ENCODE peak calls at places on chromosomes 13 and 19, in four cellular contexts. Z is K562, K is endodermal cell, Y is cardiac muscle cell. R is an unnamed sample. For H3K4me1, the result is how much of the 10 kb centered on the place peaks cover.

GRCh38 chr19:41327499-41328156 is 17.7 kb downstream of the CCDC97 start:
- DNase-seq in Y (no peak), K (peak), Z (no peak), R (peak)

GRCh38 chr19:55691561-55692481 is 16.8 kb downstream of the EPN1 start:
- DNase-seq in Z (no peak), Y (no peak), K (no peak), R (no peak)

GRCh38 chr19:7672522-7672921 is 3.7 kb downstream of the RETN start:
- DNase-seq in Z (no peak), Y (no peak), K (no peak), R (no peak)

GRCh38 chr19:5048091-5048726 is 79.3 kb downstream of the KDM4B start:
- DNase-seq in Y (peak), Z (peak), K (peak), R (peak)

GRCh38 chr19:10318807-10319426 is 3.1 kb upstream of the FDX2 start:
- DNase-seq in Y (no peak), K (no peak), Z (no peak), R (no peak)

GRCh38 chr19:45187421-45188100 is 9.0 kb downstream of the BLOC1S3 start:
- DNase-seq in Z (peak), K (peak), Y (peak), R (no peak)

GRCh38 chr13:23547000-23547590 is 23.1 kb upstream of the TNFRSF19 start:
- DNase-seq in Y (no peak), K (peak), Z (no peak), R (no peak)

GRCh38 chr13:26342898-26343297 is 89.0 kb downstream of the CDK8 start:
- DNase-seq in Y (no peak), Z (no peak), K (no peak), R (no peak)

GRCh38 chr13:39347926-39348901 is 254.8 kb downstream of the LHFPL6 start:
- DNase-seq in Y (peak), Z (no peak), K (peak), R (no peak)

GRCh38 chr13:75353786-75354193 is 128.2 kb downstream of the TBC1D4 start:
- DNase-seq in Z (no peak), Y (no peak), K (no peak), R (no peak)

GRCh38 chr13:75347925-75348324 is 134.0 kb downstream of the TBC1D4 start:
- DNase-seq in Z (no peak), Y (no peak), K (no peak), R (no peak)

GRCh38 chr13:75355609-75356008 is 126.4 kb downstream of the TBC1D4 start:
- DNase-seq in Y (no peak), K (no peak), Z (no peak), R (no peak)

GRCh38 chr13:75356426-75356825 is 125.5 kb downstream of the TBC1D4 start:
- DNase-seq in K (no peak), Y (no peak), Z (no peak), R (no peak)

DNA sequence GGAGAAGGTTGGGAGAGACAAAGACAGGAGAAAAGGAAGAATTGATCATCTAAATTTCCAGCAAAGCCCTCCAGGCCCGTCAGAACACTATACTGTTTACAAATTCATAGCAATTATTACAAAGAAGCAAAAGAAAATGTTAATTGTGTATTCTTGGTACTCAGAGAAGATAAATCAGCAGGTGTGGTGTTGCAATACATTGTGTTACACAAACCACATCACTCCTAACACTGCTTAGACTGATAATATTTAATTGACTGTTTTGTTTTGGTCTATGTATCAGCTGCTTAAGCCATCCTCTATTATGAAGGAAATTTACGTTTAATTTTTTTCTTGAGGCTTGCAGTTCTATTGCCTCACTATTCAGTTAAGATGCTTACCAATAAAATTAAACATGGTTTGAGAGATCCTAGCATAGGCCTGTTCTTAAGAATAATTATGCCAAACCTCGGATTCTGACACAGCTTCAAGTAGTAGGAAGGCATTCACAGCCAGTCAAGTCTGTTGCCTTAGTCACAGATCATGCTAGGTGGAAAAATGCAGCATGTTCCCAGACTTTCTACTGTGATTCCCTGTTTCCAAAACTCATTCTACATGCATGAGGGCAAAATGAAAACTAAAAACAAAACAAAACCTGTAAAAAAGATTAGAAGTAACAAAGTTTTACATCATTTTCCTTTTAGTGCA is 129.2 kb downstream of the TBC1D4 start:
- DNase-seq in K (no peak), Y (no peak), Z (no peak), R (no peak)
- H3K4me1 ChIP-seq in K (under half), Y (under half), Z (under half), R (under half)

GRCh38 chr19:28882818-28883217 is 330.1 kb downstream of the UQCRFS1 start:
- DNase-seq in Y (no peak), K (peak), Z (no peak), R (no peak)
- H3K4me1 ChIP-seq in Y (under half), K (under half), Z (under half), R (under half)

GRCh38 chr19:50712833-50713232 is 6.8 kb downstream of the SHANK1 start:
- DNase-seq in K (no peak), Z (no peak), Y (no peak), R (no peak)
- H3K4me1 ChIP-seq in K (under half), Z (under half), Y (under half), R (under half)

DNA sequence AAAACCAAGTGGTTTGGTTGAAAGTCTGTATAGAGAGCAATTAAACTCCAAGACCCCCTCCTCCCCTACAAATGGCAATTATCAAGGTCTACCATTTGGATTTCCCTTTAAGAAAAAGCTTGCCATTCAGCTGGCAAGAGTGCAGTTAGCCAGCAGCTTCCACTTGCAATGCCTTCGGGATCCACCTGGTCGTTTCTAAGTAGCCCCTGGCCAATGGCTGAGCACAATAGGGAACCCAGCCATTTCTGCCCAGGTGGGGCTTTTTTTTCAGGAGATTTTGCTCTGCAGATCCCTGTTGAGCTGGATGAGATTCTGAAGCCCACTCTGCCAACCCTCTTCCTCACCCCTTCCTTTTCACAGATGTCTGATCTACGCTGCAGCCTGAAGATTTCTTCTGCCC is 26.3 kb downstream of the TGDS start:
- DNase-seq in Y (no peak), K (no peak), Z (no peak), R (no peak)
- H3K4me1 ChIP-seq in Y (under half), K (under half), Z (under half), R (under half)

DNA sequence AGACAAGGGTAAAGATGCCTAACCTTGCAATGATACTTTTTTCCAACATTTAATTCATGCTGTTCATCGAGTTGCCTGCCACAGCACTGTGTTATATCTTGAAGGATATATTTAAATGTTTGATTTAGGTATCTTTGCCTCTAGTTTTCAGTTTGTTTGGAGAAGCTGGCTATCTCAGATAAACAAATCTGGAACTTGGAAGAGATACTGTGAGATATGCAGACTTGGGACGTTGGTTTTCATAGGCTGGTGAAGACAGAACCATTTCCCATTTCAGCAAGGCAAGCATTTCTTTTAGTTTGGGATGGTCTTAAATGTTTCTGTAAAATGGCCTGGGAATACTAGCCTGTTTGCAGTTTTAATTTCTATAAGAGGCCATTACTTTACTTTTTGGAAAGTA is 3.3 kb downstream of the RNASEH2B start:
- DNase-seq in K (no peak), Y (no peak), Z (no peak), R (no peak)
- H3K4me1 ChIP-seq in K (under half), Y (under half), Z (under half), R (half or more)

GRCh38 chr19:14517840-14518505 is at the start of gene DNAJB1:
- DNase-seq in Y (peak), K (peak), Z (peak), R (peak)

GRCh38 chr19:14516048-14516534 is 2.1 kb downstream of the DNAJB1 start:
- DNase-seq in K (peak), Z (no peak), Y (no peak), R (no peak)

GRCh38 chr19:14515501-14516047 is 2.6 kb downstream of the DNAJB1 start:
- DNase-seq in Z (no peak), Y (no peak), K (no peak), R (no peak)

GRCh38 chr19:14517446-14517839 is 754 bp downstream of the DNAJB1 start:
- DNase-seq in Y (peak), K (no peak), Z (no peak), R (no peak)

GRCh38 chr19:14516746-14517438 is 1.3 kb downstream of the DNAJB1 start:
- DNase-seq in K (no peak), Z (no peak), Y (no peak), R (peak)
- H3K4me1 ChIP-seq in K (under half), Z (under half), Y (under half), R (half or more)

DNA sequence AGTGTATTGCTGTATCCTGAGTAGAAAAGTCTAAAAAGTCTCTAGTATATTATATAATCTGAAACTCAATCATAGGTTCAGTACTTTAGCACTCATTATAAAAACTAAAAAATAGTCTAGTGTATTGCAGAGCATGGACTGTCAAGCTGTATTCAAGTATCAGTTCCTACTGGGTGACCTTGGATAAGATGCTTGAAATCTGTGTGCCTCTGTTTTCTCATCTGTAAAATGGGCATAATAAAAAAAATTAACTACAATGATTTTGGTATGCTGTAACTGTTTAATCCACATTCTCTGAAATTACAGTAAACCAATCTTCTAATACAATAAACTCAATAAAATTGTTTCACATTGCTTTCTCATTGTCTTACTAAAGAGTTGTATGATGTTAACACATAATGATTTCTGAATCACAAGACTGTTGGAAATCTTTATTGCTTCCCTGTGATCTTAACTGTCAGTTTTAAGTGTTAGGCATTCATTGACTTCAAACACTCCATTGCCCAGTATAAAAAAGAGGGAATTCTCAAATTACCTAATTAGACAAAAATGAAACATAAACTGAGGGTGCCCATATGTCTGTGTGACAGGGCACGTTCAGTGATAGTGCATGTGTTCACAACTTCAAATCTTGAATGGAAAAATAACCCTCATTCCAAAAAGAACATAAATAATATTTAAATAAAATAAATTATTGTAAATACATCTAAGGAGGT is 2.2 kb downstream of the STARD13 start:
- DNase-seq in Y (no peak), K (no peak), Z (no peak), R (no peak)
- H3K4me1 ChIP-seq in Y (under half), K (under half), Z (under half), R (under half)

GRCh38 chr19:14495678-14496028 is 274 bp downstream of the GIPC1 start:
- DNase-seq in K (no peak), Z (peak), Y (no peak), R (no peak)
- H3K4me1 ChIP-seq in K (under half), Z (under half), Y (under half), R (under half)